ENCODE peak calls at places on chromosomes 5 and 9, in four cellular contexts. J is WTC11, F is K562, W is GM12878. H is an unnamed sample.

GRCh38 chr9:123349691-123350480 is 6.1 kb upstream of the CRB2 start:
- DNase-seq in J (peak), F (peak), W (no peak), H (peak)

GRCh38 chr9:16915126-16915831 is 44.8 kb upstream of the BNC2 start:
- DNase-seq in J (no peak), F (no peak), W (no peak), H (no peak)

GRCh38 chr5:64210866-64211265 is 45.2 kb downstream of the RNF180 start:
- DNase-seq in J (no peak), F (no peak), W (no peak), H (no peak)

GRCh38 chr9:110599468-110599867 is 19.9 kb upstream of the SVEP1 start:
- DNase-seq in J (peak), F (no peak), W (no peak), H (no peak)

GRCh38 chr9:124770359-124771020 is 621 bp downstream of the NR6A1 start:
- DNase-seq in J (peak), F (peak), W (no peak), H (peak)

GRCh38 chr9:90107021-90107771 is 502.4 kb downstream of the GADD45G start:
- DNase-seq in J (no peak), F (no peak), W (no peak), H (no peak)

GRCh38 chr5:150070821-150071220 is 15.5 kb downstream of the CSF1R start:
- DNase-seq in J (no peak), F (no peak), W (no peak), H (no peak)

GRCh38 chr9:124212381-124213050 is 45.2 kb upstream of the NEK6 start:
- DNase-seq in J (no peak), F (no peak), W (no peak), H (no peak)

GRCh38 chr9:96494215-96494800 is 44.3 kb downstream of the HABP4 start:
- DNase-seq in J (no peak), F (no peak), W (no peak), H (no peak)

GRCh38 chr5:146052780-146053179 is 52.6 kb downstream of the PLAC8L1 start:
- DNase-seq in J (no peak), F (peak), W (no peak), H (no peak)

GRCh38 chr5:51889703-51890102 is 506.5 kb downstream of the ISL1 start:
- DNase-seq in J (no peak), F (no peak), W (no peak), H (peak)

GRCh38 chr9:2359821-2360220 is 261.8 kb upstream of the VLDLR start:
- DNase-seq in J (no peak), F (no peak), W (no peak), H (no peak)

GRCh38 chr5:163106098-163106497 is 331.3 kb upstream of the CCNG1 start:
- DNase-seq in J (no peak), F (no peak), W (no peak), H (no peak)

GRCh38 chr5:42804717-42805339 is 6.9 kb downstream of the SELENOP start:
- DNase-seq in J (no peak), F (no peak), W (no peak), H (no peak)

GRCh38 chr5:81427566-81427965 is 33.6 kb upstream of the ACOT12 start:
- DNase-seq in J (no peak), F (no peak), W (no peak), H (no peak)

GRCh38 chr9:68705636-68706578 is 867 bp downstream of the PIP5K1B start:
- DNase-seq in J (peak), F (peak), W (no peak), H (peak)

GRCh38 chr5:36644727-36645126 is 38.3 kb downstream of the SLC1A3 start:
- DNase-seq in J (no peak), F (no peak), W (no peak), H (no peak)

GRCh38 chr9:110105107-110105506 is 102.9 kb downstream of the C9orf152 start:
- DNase-seq in J (no peak), F (no peak), W (no peak), H (no peak)

GRCh38 chr5:8598356-8598755 is 729.4 kb downstream of the MTRR start:
- DNase-seq in J (no peak), F (no peak), W (no peak), H (no peak)

GRCh38 chr9:33748633-33749304 is 46.6 kb upstream of the PRSS3 start:
- DNase-seq in J (no peak), F (no peak), W (no peak), H (no peak)

GRCh38 chr9:93167838-93168237 is 16.1 kb upstream of the WNK2 start:
- DNase-seq in J (no peak), F (no peak), W (no peak), H (no peak)

GRCh38 chr9:8558176-8558575 is 758.6 kb upstream of the DMAC1 start:
- DNase-seq in J (no peak), F (no peak), W (no peak), H (no peak)

GRCh38 chr9:85522459-85523092 is 219.2 kb downstream of the AGTPBP1 start:
- DNase-seq in J (peak), F (no peak), W (no peak), H (peak)

GRCh38 chr9:136323420-136323819 is 3.9 kb upstream of the GPSM1 start:
- DNase-seq in J (no peak), F (no peak), W (no peak), H (no peak)

GRCh38 chr5:126913316-126913715 is 117.0 kb downstream of the MARCHF3 start:
- DNase-seq in J (no peak), F (no peak), W (no peak), H (no peak)

GRCh38 chr5:59104400-59105117 is 521.7 kb downstream of the RAB3C start:
- DNase-seq in J (no peak), F (no peak), W (no peak), H (no peak)

GRCh38 chr9:4262735-4263141 is 37.1 kb downstream of the GLIS3 start:
- DNase-seq in J (no peak), F (no peak), W (no peak), H (no peak)

GRCh38 chr9:4678679-4679267 is 596 bp upstream of the CDC37L1 start:
- DNase-seq in J (no peak), F (no peak), W (no peak), H (peak)

GRCh38 chr5:165321912-165322311 is 1816.5 kb downstream of the MAT2B start:
- DNase-seq in J (no peak), F (no peak), W (no peak), H (peak)

GRCh38 chr9:28234133-28234898 is 661.0 kb upstream of the C9orf72 start:
- DNase-seq in J (no peak), F (no peak), W (no peak), H (no peak)

GRCh38 chr5:10485142-10485795 is 43.6 kb downstream of the ROPN1L start:
- DNase-seq in J (no peak), F (peak), W (no peak), H (peak)

GRCh38 chr5:146240951-146241350 is 37.5 kb downstream of the RBM27 start:
- DNase-seq in J (no peak), F (no peak), W (no peak), H (no peak)

GRCh38 chr5:178312900-178313299 is 80.3 kb upstream of the PHYKPL start:
- DNase-seq in J (no peak), F (no peak), W (no peak), H (no peak)

GRCh38 chr5:178318382-178318781 is 85.8 kb upstream of the PHYKPL start:
- DNase-seq in J (no peak), F (no peak), W (no peak), H (no peak)

GRCh38 chr5:178314066-178314660 is 81.6 kb upstream of the PHYKPL start:
- DNase-seq in J (no peak), F (no peak), W (no peak), H (no peak)

GRCh38 chr5:178313316-178313715 is 80.7 kb upstream of the PHYKPL start:
- DNase-seq in J (no peak), F (no peak), W (no peak), H (no peak)

DNA sequence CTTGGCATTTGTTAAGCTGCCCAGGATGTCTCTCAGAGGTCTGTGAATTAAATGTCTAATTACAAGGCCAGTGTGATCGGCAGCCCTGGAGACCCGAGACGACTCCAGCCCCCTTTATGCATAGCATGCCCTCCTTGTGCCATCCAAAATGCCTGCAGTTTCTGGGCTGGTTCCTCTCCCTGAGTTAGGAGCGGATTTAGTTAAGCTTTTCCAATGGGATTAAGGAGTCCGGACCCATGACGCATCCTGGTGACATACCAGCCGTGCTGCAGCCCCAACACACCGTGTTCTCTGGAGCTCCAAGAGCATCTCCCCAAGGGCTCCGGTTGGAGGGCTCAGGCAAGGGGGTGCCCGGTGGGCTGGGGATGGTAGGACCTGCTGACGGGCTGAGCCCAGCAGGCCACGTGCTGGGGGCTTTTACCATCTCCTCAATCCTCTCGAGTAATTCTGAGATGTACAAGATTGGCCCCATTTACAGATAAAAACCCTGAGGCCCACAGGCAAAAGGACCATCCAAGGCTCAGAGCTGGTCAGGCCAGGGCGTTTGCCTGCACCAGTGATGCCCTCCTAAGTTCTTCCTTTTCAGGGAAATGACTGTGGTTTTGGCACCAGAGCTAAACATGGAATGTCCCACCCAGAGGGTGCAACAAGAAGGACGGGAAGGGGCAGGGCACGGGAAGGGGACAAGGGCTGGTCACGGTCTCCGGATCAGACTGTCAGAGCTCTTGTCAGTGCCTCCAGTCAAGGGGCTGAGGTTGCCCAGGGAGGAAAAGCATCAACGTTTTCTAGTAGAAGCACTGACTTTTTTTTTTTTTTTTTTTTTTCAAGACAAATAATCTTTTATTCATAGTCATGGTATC is 82.6 kb upstream of the PHYKPL start:
- DNase-seq in J (no peak), F (no peak), W (no peak), H (no peak)
- TF ChIP-seq USF1 in J (no peak), F (no peak), W (no peak), H (no peak)

GRCh38 chr5:134075102-134075501 is 39.4 kb upstream of the TCF7 start:
- DNase-seq in J (no peak), F (no peak), W (no peak), H (no peak)

GRCh38 chr5:134070979-134071849 is 43.3 kb upstream of the TCF7 start:
- DNase-seq in J (peak), F (peak), W (peak), H (no peak)

GRCh38 chr5:134072471-134073220 is 41.8 kb upstream of the TCF7 start:
- DNase-seq in J (no peak), F (no peak), W (no peak), H (no peak)

GRCh38 chr5:134071850-134072207 is 42.7 kb upstream of the TCF7 start:
- DNase-seq in J (no peak), F (no peak), W (no peak), H (no peak)

DNA sequence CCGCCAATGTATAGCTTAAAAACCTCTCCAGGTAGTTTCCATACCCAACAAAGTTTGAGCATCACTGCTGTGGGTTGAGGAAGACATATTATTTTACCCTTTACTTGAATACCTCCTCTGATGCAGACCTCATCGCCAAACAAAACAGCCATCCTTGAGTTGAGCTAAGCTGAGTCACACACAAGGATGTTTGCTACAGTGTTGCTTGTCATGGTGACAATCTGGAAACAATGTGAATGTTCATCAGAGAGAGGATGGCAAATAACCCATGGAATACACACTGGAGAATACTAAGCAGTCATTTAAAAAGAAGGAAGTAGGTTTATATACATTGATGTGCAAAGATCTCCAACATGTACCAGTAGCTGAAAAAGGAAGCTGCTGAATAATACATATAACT is 41.1 kb upstream of the TCF7 start:
- DNase-seq in J (no peak), F (no peak), W (no peak), H (no peak)
- TF ChIP-seq USF1 in J (no peak), F (no peak), W (no peak), H (no peak)

DNA sequence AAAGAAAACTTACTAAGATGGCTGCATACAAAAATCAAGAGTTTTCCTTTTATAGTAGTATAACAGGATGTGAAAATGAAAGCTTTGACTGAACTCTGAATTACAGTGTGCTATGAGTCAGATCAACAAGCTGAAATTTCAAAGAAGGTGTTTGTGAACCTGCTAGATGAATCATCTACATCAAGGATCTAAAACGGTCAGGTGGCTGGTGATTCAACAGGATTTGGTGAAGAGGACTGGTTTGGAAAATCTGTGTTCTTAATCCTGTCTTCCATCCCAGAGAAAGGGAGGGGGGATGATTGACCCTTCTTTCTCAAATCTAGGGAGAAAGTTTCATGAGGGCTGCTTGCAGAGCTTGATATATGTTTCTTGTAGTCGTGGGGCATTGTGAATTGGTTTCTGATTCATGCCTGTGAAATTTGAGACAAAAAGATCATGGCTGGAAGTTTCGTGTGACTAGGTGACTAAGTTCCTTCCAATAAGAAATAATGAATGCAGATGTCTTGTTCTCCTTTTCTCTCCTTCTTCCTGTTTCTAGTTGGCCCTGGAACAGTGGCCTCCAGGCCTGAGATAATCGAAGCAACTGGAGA is 67.0 kb downstream of the MRPS30 start:
- DNase-seq in J (no peak), F (no peak), W (peak), H (no peak)
- TF ChIP-seq USF1 in J (no peak), F (no peak), W (no peak), H (no peak)

DNA sequence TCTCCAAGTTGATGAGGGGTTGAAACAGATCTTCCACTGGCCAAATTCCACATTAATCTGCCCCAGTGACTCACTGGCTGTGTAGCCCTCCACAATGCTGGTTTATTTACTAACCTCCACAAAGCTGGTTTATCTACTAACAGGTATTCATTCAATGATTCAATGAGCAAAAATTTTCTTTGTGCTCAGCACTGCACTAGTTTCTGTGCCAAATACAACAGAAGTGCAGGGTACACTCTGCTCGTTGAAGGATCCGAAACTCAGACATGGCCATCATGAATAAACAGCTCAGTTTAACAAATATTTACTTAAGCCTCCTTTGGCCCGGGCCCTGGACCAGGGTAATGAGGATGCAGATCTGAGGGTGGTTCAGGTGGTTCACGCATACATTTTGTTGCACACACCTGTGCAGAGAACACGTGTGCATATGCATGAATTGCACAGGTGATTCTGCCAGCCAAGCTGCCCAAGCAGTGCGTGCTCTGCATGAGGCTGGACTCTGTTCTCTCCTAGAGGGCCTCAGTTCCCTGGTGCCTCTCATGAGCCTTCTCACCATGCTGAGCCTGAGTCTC is 71.0 kb downstream of the SH3PXD2B start:
- DNase-seq in J (no peak), F (no peak), W (no peak), H (no peak)
- TF ChIP-seq USF1 in J (no peak), F (no peak), W (no peak), H (no peak)

GRCh38 chr5:570886-571285 is 41.3 kb upstream of the CEP72 start:
- DNase-seq in J (no peak), F (no peak), W (no peak), H (no peak)

GRCh38 chr5:573206-573605 is 38.9 kb upstream of the CEP72 start:
- DNase-seq in J (no peak), F (no peak), W (no peak), H (no peak)

GRCh38 chr5:573976-574375 is 38.2 kb upstream of the CEP72 start:
- DNase-seq in J (no peak), F (no peak), W (no peak), H (no peak)

GRCh38 chr5:571791-572190 is 40.3 kb upstream of the CEP72 start:
- DNase-seq in J (no peak), F (no peak), W (no peak), H (peak)

GRCh38 chr5:572398-573019 is 39.6 kb upstream of the CEP72 start:
- DNase-seq in J (no peak), F (no peak), W (no peak), H (peak)
- TF ChIP-seq USF1 in J (no peak), F (no peak), W (no peak), H (no peak)